ENCODE peak calls at places on chromosomes 16 and 17, in six cellular contexts. B is cardiac fibroblast; D is HCT116; S is CD4-positive, alpha-beta T cell; K is endothelial cell; Z is glutamatergic neuron. A is an unnamed sample.

GRCh38 chr17:17818088-17818526 is 18.7 kb downstream of the SREBF1 start:
- DNase-seq in B (no peak), D (no peak), S (no peak), K (no peak), Z (no peak), A (no peak)

GRCh38 chr17:32265192-32265895 is at the start of gene RHBDL3:
- DNase-seq in B (no peak), D (no peak), S (no peak), K (no peak), Z (peak; percentile 58), A (peak; percentile 29)

GRCh38 chr17:21199311-21199710 is 14.7 kb downstream of the TMEM11 start:
- DNase-seq in B (peak; percentile 66), D (no peak), S (no peak), K (no peak), Z (no peak), A (no peak)

GRCh38 chr17:30363715-30364202 is 15.0 kb upstream of the CPD start:
- DNase-seq in B (peak; percentile 88), D (no peak), S (peak; percentile 57), K (no peak), Z (no peak), A (peak; percentile 21)

GRCh38 chr17:68288375-68288774 is 2.6 kb downstream of the SLC16A6 start:
- DNase-seq in B (peak; percentile 36), D (no peak), S (no peak), K (no peak), Z (no peak), A (peak; percentile 18)

GRCh38 chr16:73268311-73268997 is 220.5 kb upstream of the ZFHX3 start:
- DNase-seq in B (peak; percentile 10), D (no peak), S (no peak), K (peak; percentile 11), Z (no peak), A (no peak)

GRCh38 chr16:3611145-3611977 is at the start of gene SLX4:
- DNase-seq in B (peak; percentile 93), D (peak; percentile 74), S (peak; percentile 85), K (peak; percentile 94), Z (peak; percentile 91), A (peak; percentile 95)

GRCh38 chr17:77287432-77288068 is 146.8 kb downstream of the SEC14L1 start:
- DNase-seq in B (peak; percentile 97), D (peak; percentile 92), S (no peak), K (peak; percentile 47), Z (no peak), A (no peak)

GRCh38 chr17:15290605-15291004 is 25.5 kb upstream of the PMP22 start:
- DNase-seq in B (no peak), D (no peak), S (no peak), K (no peak), Z (no peak), A (no peak)

GRCh38 chr16:17470871-17471744 is at the start of gene XYLT1:
- DNase-seq in B (peak; percentile 78), D (no peak), S (no peak), K (peak; percentile 45), Z (peak; percentile 76), A (peak; percentile 45)

GRCh38 chr17:67183531-67183930 is 61.5 kb downstream of the HELZ start:
- DNase-seq in B (no peak), D (no peak), S (no peak), K (no peak), Z (no peak), A (no peak)

GRCh38 chr16:89723279-89724250 is 2.2 kb downstream of the ZNF276 start:
- DNase-seq in B (peak; percentile 47), D (no peak), S (peak; percentile 77), K (no peak), Z (no peak), A (no peak)

GRCh38 chr17:49997256-49997735 is 2.3 kb upstream of the DLX3 start:
- DNase-seq in B (no peak), D (no peak), S (no peak), K (no peak), Z (no peak), A (no peak)

GRCh38 chr16:84117482-84117843 is 721 bp upstream of the MBTPS1 start:
- DNase-seq in B (no peak), D (no peak), S (peak; percentile 9), K (no peak), Z (no peak), A (no peak)

GRCh38 chr17:69716571-69716970 is 302.1 kb downstream of the MAP2K6 start:
- DNase-seq in B (no peak), D (no peak), S (no peak), K (no peak), Z (no peak), A (no peak)

GRCh38 chr16:635573-636205 is 416 bp downstream of the METTL26 start:
- DNase-seq in B (no peak), D (no peak), S (no peak), K (peak; percentile 4), Z (no peak), A (no peak)

GRCh38 chr16:89090669-89091426 is 2.8 kb upstream of the ACSF3 start:
- DNase-seq in B (no peak), D (no peak), S (no peak), K (no peak), Z (no peak), A (no peak)

GRCh38 chr17:50265212-50265611 is 9.1 kb upstream of the TMEM92 start:
- DNase-seq in B (no peak), D (no peak), S (no peak), K (no peak), Z (peak; percentile 9), A (peak; percentile 14)

GRCh38 chr16:56606688-56607618 is 1.4 kb upstream of the MT2A start:
- DNase-seq in B (peak; percentile 98), D (peak; percentile 75), S (no peak), K (peak; percentile 67), Z (no peak), A (no peak)

GRCh38 chr17:3977387-3977786 is 13.2 kb upstream of the ATP2A3 start:
- DNase-seq in B (no peak), D (no peak), S (no peak), K (no peak), Z (no peak), A (no peak)

GRCh38 chr17:15377200-15377599 is 35.8 kb upstream of the TEKT3 start:
- DNase-seq in B (peak; percentile 66), D (no peak), S (no peak), K (no peak), Z (no peak), A (no peak)

GRCh38 chr16:66468321-66468965 is 41.3 kb downstream of the BEAN1 start:
- DNase-seq in B (no peak), D (no peak), S (no peak), K (no peak), Z (no peak), A (no peak)

GRCh38 chr16:11679250-11679649 is 11.0 kb downstream of the SNN start:
- DNase-seq in B (no peak), D (no peak), S (no peak), K (no peak), Z (no peak), A (peak; percentile 13)

GRCh38 chr17:80361495-80362220 is 53.3 kb upstream of the ENDOV start:
- DNase-seq in B (no peak), D (no peak), S (no peak), K (peak; percentile 48), Z (peak; percentile 52), A (no peak)
- TF ChIP-seq CTCF in B (peak; percentile 55), D (peak; percentile 74), S (peak; percentile 16), K (no peak), Z (peak; percentile 33), A (no peak)

GRCh38 chr17:41691031-41691777 is 2.5 kb downstream of the EIF1 start:
- DNase-seq in B (peak; percentile 16), D (no peak), S (no peak), K (no peak), Z (no peak), A (no peak)

GRCh38 chr17:41690497-41690896 is 1.8 kb downstream of the EIF1 start:
- DNase-seq in B (no peak), D (no peak), S (no peak), K (no peak), Z (no peak), A (no peak)

GRCh38 chr17:41687828-41688640 is 651 bp upstream of the EIF1 start:
- DNase-seq in B (peak; percentile 53), D (no peak), S (peak; percentile 48), K (peak; percentile 25), Z (no peak), A (no peak)

GRCh38 chr17:41688641-41689496 is at the start of gene EIF1:
- DNase-seq in B (peak; percentile 100), D (peak; percentile 99), S (peak; percentile 100), K (peak; percentile 99), Z (peak; percentile 100), A (peak; percentile 100)

GRCh38 chr17:41689497-41690299 is 1.0 kb downstream of the EIF1 start:
- DNase-seq in B (peak; percentile 78), D (no peak), S (peak; percentile 48), K (peak; percentile 63), Z (no peak), A (no peak)
- TF ChIP-seq CTCF in B (peak; percentile 59), D (peak; percentile 77), S (peak; percentile 79), K (peak; percentile 85), Z (peak; percentile 96), A (no peak)

DNA sequence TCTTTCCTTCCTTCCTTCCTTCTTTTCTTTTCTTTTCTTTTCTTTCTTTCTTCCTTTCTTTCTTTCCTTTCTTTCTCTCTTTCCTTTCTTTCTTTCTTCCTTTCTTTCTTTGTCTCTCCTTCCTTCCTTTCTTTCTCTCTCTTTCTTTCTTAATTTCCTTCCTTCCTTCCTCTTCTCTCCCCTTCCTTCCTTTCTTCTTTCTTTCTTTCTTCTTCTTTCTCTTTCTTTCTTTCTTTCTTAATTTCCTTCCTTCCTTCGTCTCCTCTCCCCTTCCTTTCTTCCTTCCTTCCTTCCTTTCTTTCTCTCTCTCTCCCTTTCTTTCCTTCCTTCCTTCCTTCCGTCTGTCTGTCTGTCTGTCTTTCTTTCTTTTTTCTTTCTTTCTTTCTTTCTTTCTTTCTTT is 1446.5 kb upstream of the GOT2 start:
- DNase-seq in B (no peak), D (no peak), S (no peak), K (no peak), Z (no peak), A (no peak)
- TF ChIP-seq CTCF in B (no peak), D (no peak), S (no peak), K (no peak), Z (no peak), A (no peak)

DNA sequence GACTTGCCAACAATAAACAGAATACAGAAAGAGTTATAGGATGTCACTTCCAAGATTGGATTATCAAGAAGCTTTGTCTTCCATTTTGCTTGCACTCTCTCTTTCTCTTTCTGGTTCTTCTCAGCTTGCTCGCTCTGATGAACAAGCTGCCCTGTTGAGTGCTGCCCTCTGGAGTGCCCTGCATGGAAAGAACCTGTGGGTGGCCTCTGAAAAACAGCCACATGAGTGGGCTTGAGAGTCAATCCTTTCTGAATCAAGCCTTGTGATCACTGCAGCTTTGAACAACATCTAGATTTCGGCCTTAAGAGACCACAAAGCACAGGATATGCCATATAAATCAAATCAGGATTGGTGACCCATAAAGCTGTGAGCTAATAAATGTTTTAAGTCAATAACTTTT is 185.1 kb downstream of the KIF2B start:
- DNase-seq in B (no peak), D (no peak), S (no peak), K (no peak), Z (no peak), A (no peak)
- TF ChIP-seq CTCF in B (no peak), D (no peak), S (no peak), K (no peak), Z (no peak), A (no peak)

GRCh38 chr17:65745241-65745640 is 183.8 kb upstream of the AXIN2 start:
- DNase-seq in B (no peak), D (no peak), S (no peak), K (no peak), Z (no peak), A (no peak)
- TF ChIP-seq CTCF in B (no peak), D (no peak), S (no peak), K (no peak), Z (no peak), A (no peak)

GRCh38 chr17:45110676-45111611 is 21.4 kb downstream of the PLCD3 start:
- DNase-seq in B (peak; percentile 45), D (no peak), S (no peak), K (no peak), Z (no peak), A (no peak)
- TF ChIP-seq CTCF in B (no peak), D (no peak), S (no peak), K (no peak), Z (no peak), A (no peak)